ENCODE peak calls at places on chromosome 17, in six cellular contexts. C is HCT116, W is fibroblast of lung, M is endothelial cell of umbilical vein, D is GM12878, X is H1. Q is an unnamed sample.

GRCh38 chr17:7837375-7838290 is 3.6 kb downstream of the KDM6B start:
- DNase-seq in C (no peak), W (no peak), M (no peak), D (no peak), X (no peak), Q (no peak)

GRCh38 chr17:74466111-74466784 is at the start of gene CD300A:
- DNase-seq in C (no peak), W (no peak), M (no peak), D (no peak), X (peak), Q (no peak)

GRCh38 chr17:30274887-30275286 is 16.9 kb downstream of the BLMH start:
- DNase-seq in C (no peak), W (no peak), M (no peak), D (no peak), X (no peak), Q (no peak)

GRCh38 chr17:1201132-1201702 is 21.4 kb upstream of the ABR start:
- DNase-seq in C (no peak), W (no peak), M (no peak), D (no peak), X (no peak), Q (no peak)

GRCh38 chr17:10226930-10227695 is 28.7 kb upstream of the GAS7 start:
- DNase-seq in C (peak), W (no peak), M (no peak), D (no peak), X (peak), Q (no peak)

GRCh38 chr17:60390223-60390622 is 1.7 kb downstream of the USP32 start:
- DNase-seq in C (no peak), W (peak), M (peak), D (no peak), X (no peak), Q (peak)

GRCh38 chr17:73131993-73132595 is 32.7 kb upstream of the SSTR2 start:
- DNase-seq in C (no peak), W (no peak), M (no peak), D (no peak), X (no peak), Q (no peak)

GRCh38 chr17:913207-913606 is 66.4 kb downstream of the NXN start:
- DNase-seq in C (no peak), W (no peak), M (no peak), D (no peak), X (no peak), Q (no peak)

GRCh38 chr17:45380046-45380765 is 52.5 kb downstream of the ARHGAP27 start:
- DNase-seq in C (no peak), W (no peak), M (no peak), D (no peak), X (no peak), Q (no peak)

GRCh38 chr17:29835438-29836351 is 94.3 kb downstream of the SSH2 start:
- DNase-seq in C (no peak), W (peak), M (no peak), D (no peak), X (no peak), Q (no peak)

GRCh38 chr17:66190738-66191606 is 961 bp downstream of the CEP112 start:
- DNase-seq in C (no peak), W (peak), M (peak), D (no peak), X (no peak), Q (no peak)

GRCh38 chr17:56083475-56083874 is 69.8 kb upstream of the ANKFN1 start:
- DNase-seq in C (no peak), W (no peak), M (no peak), D (no peak), X (no peak), Q (no peak)

GRCh38 chr17:64358261-64358788 is 32.3 kb downstream of the PECAM1 start:
- DNase-seq in C (no peak), W (peak), M (no peak), D (no peak), X (no peak), Q (no peak)

DNA sequence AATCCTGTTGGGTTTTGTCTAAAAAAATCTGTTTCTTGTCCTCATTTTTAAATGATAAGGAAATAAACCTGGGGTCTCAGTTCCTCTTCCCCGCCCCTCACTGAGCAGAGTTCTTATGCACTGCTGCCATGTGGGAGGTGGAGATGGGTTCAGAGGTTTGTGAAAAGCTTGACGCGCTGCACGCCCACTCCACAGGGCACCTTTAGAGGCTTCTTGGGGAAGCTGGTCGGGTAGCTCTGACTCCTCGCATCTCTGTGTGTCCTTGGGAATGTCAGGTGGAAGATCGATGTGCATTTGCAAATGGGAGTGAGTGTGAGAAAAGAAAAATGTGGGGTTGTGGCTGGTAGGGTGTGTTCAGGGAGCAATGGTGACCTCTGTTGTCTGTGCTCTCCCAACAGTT is 4.7 kb upstream of the ZNHIT3 start:
- DNase-seq in C (no peak), W (no peak), M (no peak), D (no peak), X (no peak), Q (no peak)
- H2AFZ ChIP-seq in C (no peak), W (no peak), M (no peak), D (no peak), X (no peak), Q (no peak)

GRCh38 chr17:17979778-17980177 is 7.1 kb downstream of the DRC3 start:
- DNase-seq in C (no peak), W (no peak), M (no peak), D (no peak), X (no peak), Q (no peak)

GRCh38 chr17:17975441-17975840 is 2.8 kb downstream of the DRC3 start:
- DNase-seq in C (no peak), W (no peak), M (no peak), D (no peak), X (no peak), Q (no peak)

GRCh38 chr17:17972952-17973254 is 241 bp downstream of the DRC3 start:
- DNase-seq in C (no peak), W (no peak), M (no peak), D (no peak), X (no peak), Q (no peak)

GRCh38 chr17:17978481-17979424 is 6.1 kb downstream of the DRC3 start:
- DNase-seq in C (no peak), W (no peak), M (no peak), D (no peak), X (no peak), Q (no peak)

GRCh38 chr17:17976931-17977570 is 4.4 kb downstream of the DRC3 start:
- DNase-seq in C (no peak), W (no peak), M (no peak), D (no peak), X (no peak), Q (no peak)
- H2AFZ ChIP-seq in C (no peak), W (no peak), M (no peak), D (no peak), X (no peak), Q (no peak)

GRCh38 chr17:70521821-70522256 is 352.5 kb downstream of the KCNJ2 start:
- DNase-seq in C (no peak), W (peak), M (peak), D (no peak), X (no peak), Q (no peak)

GRCh38 chr17:70525976-70526375 is 356.6 kb downstream of the KCNJ2 start:
- DNase-seq in C (no peak), W (no peak), M (no peak), D (no peak), X (no peak), Q (no peak)

GRCh38 chr17:70523407-70523806 is 354.1 kb downstream of the KCNJ2 start:
- DNase-seq in C (no peak), W (no peak), M (no peak), D (no peak), X (no peak), Q (no peak)

GRCh38 chr17:70527364-70527888 is 358.1 kb downstream of the KCNJ2 start:
- DNase-seq in C (no peak), W (peak), M (no peak), D (no peak), X (no peak), Q (no peak)
- H2AFZ ChIP-seq in C (no peak), W (no peak), M (no peak), D (no peak), X (no peak), Q (no peak)

DNA sequence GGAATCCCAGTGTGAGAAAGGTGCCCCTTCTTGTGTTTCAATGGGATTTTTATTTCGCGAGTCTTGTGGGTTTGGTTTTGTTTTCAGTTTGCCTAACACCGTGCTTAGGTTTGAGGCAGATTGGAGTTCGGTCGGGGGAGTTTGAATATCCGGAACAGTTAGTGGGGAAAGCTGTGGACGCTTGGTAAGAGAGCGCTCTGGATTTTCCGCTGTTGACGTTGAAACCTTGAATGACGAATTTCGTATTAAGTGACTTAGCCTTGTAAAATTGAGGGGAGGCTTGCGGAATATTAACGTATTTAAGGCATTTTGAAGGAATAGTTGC is 567 bp downstream of the UBB start:
- DNase-seq in C (no peak), W (peak), M (no peak), D (no peak), X (no peak), Q (no peak)
- H2AFZ ChIP-seq in C (no peak), W (no peak), M (no peak), D (no peak), X (no peak), Q (no peak)

GRCh38 chr17:50165466-50165865 is 339 bp upstream of the SGCA start:
- DNase-seq in C (no peak), W (no peak), M (no peak), D (no peak), X (no peak), Q (no peak)
- H2AFZ ChIP-seq in C (no peak), W (no peak), M (no peak), D (no peak), X (no peak), Q (no peak)

GRCh38 chr17:2689411-2690164 is 22.0 kb downstream of the CLUH start:
- DNase-seq in C (no peak), W (no peak), M (no peak), D (no peak), X (peak), Q (no peak)

GRCh38 chr17:2684549-2684948 is 27.0 kb downstream of the CLUH start:
- DNase-seq in C (no peak), W (no peak), M (no peak), D (no peak), X (no peak), Q (no peak)

GRCh38 chr17:2688351-2689342 is 22.9 kb downstream of the CLUH start:
- DNase-seq in C (no peak), W (no peak), M (no peak), D (no peak), X (peak), Q (no peak)

GRCh38 chr17:2685696-2686095 is 25.9 kb downstream of the CLUH start:
- DNase-seq in C (no peak), W (no peak), M (no peak), D (no peak), X (peak), Q (no peak)

DNA sequence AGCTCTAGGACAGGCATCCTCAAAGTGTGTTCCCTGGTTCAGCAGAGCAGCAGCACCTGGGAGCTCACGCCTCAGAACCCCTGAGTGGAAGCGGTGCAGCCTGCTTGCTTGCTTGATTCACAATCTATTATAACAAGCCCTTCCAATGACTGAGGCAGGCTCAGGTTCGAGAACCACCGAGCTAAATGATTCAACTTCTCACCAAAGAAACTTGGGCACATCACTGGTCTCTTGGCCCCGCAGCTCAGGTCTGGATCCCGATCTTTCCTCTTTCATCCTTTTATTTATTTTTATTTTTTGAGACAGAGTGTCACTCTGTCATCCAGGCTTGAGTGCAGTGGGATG is 24.5 kb downstream of the CLUH start:
- DNase-seq in C (no peak), W (no peak), M (no peak), D (no peak), X (no peak), Q (no peak)
- H2AFZ ChIP-seq in C (no peak), W (no peak), M (no peak), D (no peak), X (no peak), Q (no peak)

GRCh38 chr17:76553163-76553908 is 13.5 kb downstream of the PRCD start:
- DNase-seq in C (no peak), W (no peak), M (no peak), D (no peak), X (no peak), Q (no peak)

GRCh38 chr17:76556759-76557367 is 17.0 kb downstream of the PRCD start:
- DNase-seq in C (no peak), W (peak), M (no peak), D (no peak), X (no peak), Q (no peak)

GRCh38 chr17:76551685-76552084 is 11.8 kb downstream of the PRCD start:
- DNase-seq in C (no peak), W (no peak), M (no peak), D (no peak), X (no peak), Q (no peak)

GRCh38 chr17:76550712-76551615 is 11.1 kb downstream of the PRCD start:
- DNase-seq in C (no peak), W (no peak), M (peak), D (no peak), X (no peak), Q (no peak)

DNA sequence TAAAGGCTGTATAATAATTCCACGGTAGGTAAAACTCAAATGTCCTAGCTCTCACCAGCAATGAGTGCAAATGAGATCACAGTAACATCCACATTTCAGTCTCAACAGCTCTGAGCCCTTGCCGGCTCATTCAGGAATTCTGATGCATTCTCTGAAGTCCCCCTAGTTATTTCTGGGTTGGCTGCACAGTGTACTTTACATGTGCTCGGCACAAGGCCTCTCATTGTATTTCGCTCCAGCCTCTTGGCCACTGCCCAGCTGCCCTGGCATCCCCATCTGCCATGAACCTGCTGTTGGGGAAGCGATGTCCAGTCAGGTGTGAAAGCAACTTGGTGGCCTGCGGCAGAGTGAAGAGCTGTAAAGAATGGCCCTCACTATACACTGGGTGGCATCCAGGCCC is 14.3 kb downstream of the PRCD start:
- DNase-seq in C (no peak), W (no peak), M (no peak), D (no peak), X (no peak), Q (no peak)
- H2AFZ ChIP-seq in C (no peak), W (no peak), M (no peak), D (no peak), X (no peak), Q (no peak)

GRCh38 chr17:67258836-67259468 is 14.0 kb upstream of the HELZ start:
- DNase-seq in C (no peak), W (no peak), M (no peak), D (no peak), X (no peak), Q (no peak)
- H2AFZ ChIP-seq in C (no peak), W (no peak), M (peak), D (no peak), X (no peak), Q (no peak)

DNA sequence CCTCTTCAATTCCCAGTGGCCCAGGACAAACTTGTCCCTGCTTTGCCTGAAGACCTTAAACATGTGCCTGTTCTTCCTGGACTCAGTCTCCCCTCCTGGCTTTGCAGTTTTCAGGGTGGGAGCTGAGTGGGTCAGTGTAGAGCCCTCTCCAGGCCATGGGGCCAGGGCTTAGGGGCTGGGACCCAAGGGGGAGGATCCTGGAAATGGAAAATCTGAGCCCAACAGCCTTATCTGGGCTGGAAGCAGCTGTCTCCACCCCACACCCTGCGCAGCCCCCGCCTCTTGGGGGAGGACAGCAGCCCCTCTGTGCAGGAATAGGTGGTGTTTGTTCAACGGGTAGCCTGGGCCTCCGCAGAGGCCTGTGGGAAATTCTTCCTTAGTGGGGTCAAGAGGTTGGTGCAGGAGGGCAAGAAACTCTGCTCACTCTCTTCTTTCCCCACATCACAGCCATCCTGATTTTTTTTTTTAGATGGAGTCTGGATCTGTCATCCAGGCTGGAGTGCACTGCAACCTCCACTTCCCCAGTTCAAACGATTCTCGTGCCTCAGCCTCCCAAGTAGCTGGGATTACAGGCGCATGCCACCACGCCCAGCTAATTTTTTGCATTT is 6.8 kb upstream of the SMTNL2 start:
- DNase-seq in C (no peak), W (no peak), M (no peak), D (no peak), X (no peak), Q (no peak)
- H2AFZ ChIP-seq in C (no peak), W (no peak), M (no peak), D (no peak), X (no peak), Q (no peak)

DNA sequence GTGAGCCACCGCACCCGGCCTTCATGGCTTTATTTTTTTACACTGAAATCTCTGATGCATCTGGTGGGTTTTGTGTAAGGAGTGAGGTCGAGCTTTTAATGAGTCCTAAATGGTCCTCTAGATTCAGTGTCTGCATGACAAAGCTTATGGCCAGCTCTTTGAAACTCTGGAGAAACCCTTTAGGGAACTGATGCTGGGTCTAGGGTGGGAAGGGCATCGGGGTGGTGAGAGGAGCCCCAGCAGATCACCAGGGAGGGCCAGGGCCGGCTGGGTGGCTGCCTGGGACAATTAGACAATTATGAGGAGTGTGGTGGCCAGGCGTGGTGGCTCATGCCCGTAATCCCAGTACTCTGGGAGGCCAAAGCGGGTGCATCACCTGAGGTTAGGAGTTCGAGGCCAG is 93.9 kb downstream of the SEC14L1 start:
- DNase-seq in C (no peak), W (no peak), M (no peak), D (no peak), X (no peak), Q (no peak)
- H2AFZ ChIP-seq in C (no peak), W (no peak), M (no peak), D (no peak), X (no peak), Q (no peak)

Q was measured in keratinocyte.